ENCODE peak calls at places on chromosomes 2 and 18, in five cellular contexts. L is left cardiac atrium, Z is stromal cell of bone marrow, Q is COR-L47, X is fibroblast of pulmonary artery. S is an unnamed sample.

GRCh38 chr2:31020713-31021112 is 117.5 kb downstream of the GALNT14 start:
- DNase-seq in Z (no peak), L (no peak), X (no peak), Q (no peak), S (no peak)

GRCh38 chr18:27315001-27315400 is 129.9 kb upstream of the CHST9 start:
- DNase-seq in L (peak), Z (no peak), Q (no peak), X (peak), S (no peak)

GRCh38 chr2:111072220-111072871 is 48.4 kb upstream of the BCL2L11 start:
- DNase-seq in L (no peak), Z (peak), Q (no peak), X (peak), S (no peak)

GRCh38 chr2:227191367-227191766 is 26.9 kb downstream of the COL4A3 start:
- DNase-seq in X (no peak), Q (no peak), Z (no peak), L (no peak), S (no peak)

GRCh38 chr2:48279347-48279746 is 250.6 kb upstream of the STON1 start:
- DNase-seq in Z (no peak), L (no peak), X (no peak), Q (peak), S (no peak)

GRCh38 chr2:41782306-41783158 is 265.3 kb upstream of the PKDCC start:
- DNase-seq in Q (peak), X (peak), Z (peak), L (no peak), S (no peak)

GRCh38 chr2:101540518-101540917 is 65.6 kb upstream of the RFX8 start:
- DNase-seq in Z (peak), L (no peak), Q (no peak), X (peak), S (no peak)

GRCh38 chr2:158994920-158995676 is 26.7 kb downstream of the TANC1 start:
- DNase-seq in Z (no peak), X (peak), L (peak), Q (peak), S (no peak)

GRCh38 chr2:227324671-227325055 is 388 bp upstream of the MFF start:
- DNase-seq in L (no peak), X (no peak), Z (no peak), Q (no peak), S (no peak)

GRCh38 chr18:31376477-31376876 is at the start of gene DSG4:
- DNase-seq in L (no peak), Z (no peak), Q (no peak), X (no peak), S (no peak)

GRCh38 chr2:229714736-229715541 is 584 bp upstream of the DNER start:
- DNase-seq in Z (peak), Q (no peak), L (peak), X (peak), S (peak)

GRCh38 chr18:79511271-79511670 is 115.5 kb downstream of the NFATC1 start:
- DNase-seq in Q (no peak), X (no peak), L (no peak), Z (no peak), S (peak)

GRCh38 chr18:35378206-35378795 is 1.2 kb upstream of the ZNF396 start:
- DNase-seq in L (no peak), Q (no peak), Z (no peak), X (peak), S (no peak)

GRCh38 chr18:78905334-78905733 is 74.3 kb upstream of the SALL3 start:
- DNase-seq in Q (no peak), L (no peak), X (no peak), Z (no peak), S (no peak)

GRCh38 chr18:13871701-13872100 is 43.6 kb downstream of the MC2R start:
- DNase-seq in Z (no peak), X (no peak), L (no peak), Q (no peak), S (no peak)

GRCh38 chr2:9821805-9822445 is 21.3 kb upstream of the TAF1B start:
- DNase-seq in Z (no peak), L (no peak), X (no peak), Q (no peak), S (no peak)

GRCh38 chr2:203301667-203302066 is 26.5 kb upstream of the ABI2 start:
- DNase-seq in Q (no peak), Z (no peak), L (no peak), X (no peak), S (no peak)

GRCh38 chr2:71082402-71083252 is 14.2 kb downstream of the NAGK start:
- DNase-seq in Q (no peak), L (no peak), X (no peak), Z (no peak), S (peak)

GRCh38 chr18:31610841-31611240 is 19.2 kb downstream of the TTR start:
- DNase-seq in Q (peak), L (no peak), X (peak), Z (no peak), S (no peak)

GRCh38 chr2:234467289-234467688 is 29.6 kb downstream of the ARL4C start:
- DNase-seq in L (no peak), X (peak), Q (no peak), Z (peak), S (no peak)

S was measured in sigmoid colon.